ENCODE peak calls at places on chromosome 17, in four cellular contexts. O, W, R and K are unnamed samples.

GRCh38 chr17:44909681-44910144 is 5.6 kb downstream of the GFAP start:
- DNase-seq in W (no peak), O (no peak), R (no peak), K (no peak)

GRCh38 chr17:79617304-79617703 is 6.5 kb upstream of the RBFOX3 start:
- DNase-seq in W (no peak), O (no peak), R (no peak), K (no peak)

GRCh38 chr17:62629556-62630364 is 2.3 kb downstream of the MRC2 start:
- DNase-seq in W (no peak), O (no peak), R (no peak), K (no peak)

GRCh38 chr17:36463916-36464764 is 22.3 kb upstream of the ZNHIT3 start:
- DNase-seq in R (no peak), W (peak), O (peak), K (peak)

GRCh38 chr17:70314096-70314495 is 144.8 kb downstream of the KCNJ2 start:
- DNase-seq in W (no peak), O (no peak), R (no peak), K (no peak)

GRCh38 chr17:80142929-80143328 is 4.0 kb downstream of the EIF4A3 start:
- DNase-seq in R (no peak), O (no peak), W (no peak), K (no peak)

GRCh38 chr17:63698886-63699637 is 863 bp downstream of the LIMD2 start:
- DNase-seq in O (no peak), R (peak), W (peak), K (no peak)

GRCh38 chr17:45146616-45147101 is 1.6 kb upstream of the HEXIM1 start:
- DNase-seq in R (no peak), W (no peak), O (no peak), K (no peak)

GRCh38 chr17:14152726-14153125 is 83.4 kb downstream of the COX10 start:
- DNase-seq in O (no peak), W (no peak), R (no peak), K (no peak)

GRCh38 chr17:50161023-50161910 is 4.5 kb upstream of the SGCA start:
- DNase-seq in O (peak), W (peak), R (peak), K (peak)

GRCh38 chr17:29445844-29446243 is 55.7 kb downstream of the TAOK1 start:
- DNase-seq in R (no peak), O (no peak), W (no peak), K (no peak)

GRCh38 chr17:29449865-29450671 is 59.9 kb downstream of the TAOK1 start:
- DNase-seq in O (no peak), W (peak), R (no peak), K (no peak)

GRCh38 chr17:29442451-29442850 is 52.3 kb downstream of the TAOK1 start:
- DNase-seq in O (no peak), W (no peak), R (no peak), K (no peak)

GRCh38 chr17:29443041-29443440 is 52.9 kb downstream of the TAOK1 start:
- DNase-seq in R (no peak), W (no peak), O (no peak), K (no peak)

DNA sequence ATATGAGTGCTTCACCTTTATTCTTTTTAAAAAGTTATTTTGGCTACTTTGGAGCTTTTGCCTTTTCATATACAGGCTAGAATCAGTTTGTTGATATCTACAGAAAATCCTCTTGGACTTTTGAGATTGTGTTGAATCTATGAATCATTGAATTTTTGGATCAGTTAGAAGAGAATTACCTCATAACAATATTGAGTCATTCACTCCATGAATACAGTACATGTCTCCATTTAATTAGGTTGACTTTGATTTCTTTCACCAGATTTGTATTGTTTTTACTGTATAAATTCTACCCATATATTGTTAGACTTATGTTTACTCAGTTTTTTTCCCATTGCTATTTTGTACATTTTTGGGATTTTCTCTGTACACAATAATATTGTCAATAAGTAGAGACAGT is 54.4 kb downstream of the TAOK1 start:
- DNase-seq in W (no peak), O (no peak), R (no peak), K (no peak)
- TF ChIP-seq TARDBP in W (no peak), O (no peak), R (no peak), K (no peak)

DNA sequence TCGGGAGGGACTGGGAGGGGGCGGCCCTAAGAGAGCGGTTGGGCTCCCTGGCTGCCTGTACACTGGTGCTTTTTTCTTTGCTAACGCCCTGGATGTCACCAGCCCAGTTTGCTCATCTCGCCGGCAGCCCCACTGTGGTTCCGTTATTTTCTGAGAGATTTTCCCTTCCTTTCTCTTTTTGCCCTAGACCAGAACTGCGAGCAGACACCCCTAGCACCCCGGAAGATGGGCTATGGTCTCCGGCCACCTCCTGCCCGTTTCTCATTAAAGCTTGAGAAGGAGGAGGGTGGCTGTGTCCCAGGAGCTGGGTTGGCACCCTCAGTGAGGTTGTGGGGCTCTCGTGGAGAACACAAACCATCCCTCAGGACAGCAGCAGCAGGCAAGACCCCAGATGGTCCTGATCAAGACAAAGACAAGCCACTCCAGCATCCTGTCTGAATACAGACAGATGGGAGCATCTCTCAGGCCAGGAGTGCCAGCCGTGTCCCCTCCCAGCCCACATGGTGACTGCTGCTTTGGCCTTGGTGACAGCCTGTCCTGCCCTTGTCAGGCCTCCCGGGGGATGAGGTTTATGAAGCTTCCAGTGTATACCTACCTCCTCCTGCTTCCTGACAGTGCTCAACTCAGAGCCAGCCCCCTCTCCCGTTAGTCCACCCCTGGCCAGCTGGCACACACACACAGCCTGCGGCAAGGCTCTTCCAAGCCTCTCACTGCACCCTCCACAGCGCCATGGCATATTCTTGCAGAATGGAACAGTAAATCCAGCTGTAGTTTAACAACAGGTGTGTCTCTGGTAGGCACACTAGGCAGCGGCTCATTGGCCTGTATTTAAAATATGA is 77.2 kb downstream of the KCNJ12 start:
- DNase-seq in W (no peak), R (no peak), O (no peak), K (no peak)
- TF ChIP-seq TARDBP in W (no peak), R (no peak), O (no peak), K (no peak)

GRCh38 chr17:2814499-2815341 is 18.5 kb downstream of the RAP1GAP2 start:
- DNase-seq in W (no peak), R (peak), O (no peak), K (no peak)

GRCh38 chr17:2809337-2809736 is 13.1 kb downstream of the RAP1GAP2 start:
- DNase-seq in W (no peak), O (no peak), R (no peak), K (no peak)

GRCh38 chr17:2816688-2817087 is 20.4 kb downstream of the RAP1GAP2 start:
- DNase-seq in W (no peak), R (no peak), O (no peak), K (no peak)

GRCh38 chr17:2815781-2816185 is 19.5 kb downstream of the RAP1GAP2 start:
- DNase-seq in O (no peak), R (no peak), W (no peak), K (no peak)

DNA sequence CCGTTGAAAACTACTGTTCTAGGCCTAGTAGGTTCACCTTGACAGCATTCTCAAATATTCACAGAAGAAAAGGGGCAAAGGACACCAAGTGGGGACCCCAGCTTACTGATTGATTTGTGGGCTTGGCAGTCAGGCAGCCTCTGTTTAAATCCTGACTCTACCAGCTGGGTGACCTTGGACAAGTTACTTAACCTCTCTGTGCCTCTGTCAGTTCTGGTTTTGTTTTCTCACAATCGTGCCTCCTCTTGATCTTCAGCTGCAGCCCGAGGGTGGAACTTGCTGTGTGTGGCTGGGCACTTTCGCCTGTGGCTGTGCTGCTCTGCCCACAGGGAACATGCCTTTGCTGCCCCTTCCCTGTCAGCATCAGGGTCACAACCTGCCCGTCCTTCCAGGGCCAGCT is 17.8 kb downstream of the RAP1GAP2 start:
- DNase-seq in O (no peak), R (no peak), W (no peak), K (no peak)
- TF ChIP-seq TARDBP in O (no peak), R (no peak), W (no peak), K (no peak)

GRCh38 chr17:48727415-48728175 is 955 bp downstream of the HOXB13 start:
- DNase-seq in R (no peak), W (no peak), O (no peak), K (no peak)

GRCh38 chr17:48729335-48730239 is 1.0 kb upstream of the HOXB13 start:
- DNase-seq in R (no peak), O (no peak), W (no peak), K (peak)

GRCh38 chr17:48730240-48730550 is 1.6 kb upstream of the HOXB13 start:
- DNase-seq in O (no peak), R (no peak), W (no peak), K (no peak)

GRCh38 chr17:48726916-48727286 is 1.6 kb downstream of the HOXB13 start:
- DNase-seq in R (no peak), O (no peak), W (no peak), K (no peak)

DNA sequence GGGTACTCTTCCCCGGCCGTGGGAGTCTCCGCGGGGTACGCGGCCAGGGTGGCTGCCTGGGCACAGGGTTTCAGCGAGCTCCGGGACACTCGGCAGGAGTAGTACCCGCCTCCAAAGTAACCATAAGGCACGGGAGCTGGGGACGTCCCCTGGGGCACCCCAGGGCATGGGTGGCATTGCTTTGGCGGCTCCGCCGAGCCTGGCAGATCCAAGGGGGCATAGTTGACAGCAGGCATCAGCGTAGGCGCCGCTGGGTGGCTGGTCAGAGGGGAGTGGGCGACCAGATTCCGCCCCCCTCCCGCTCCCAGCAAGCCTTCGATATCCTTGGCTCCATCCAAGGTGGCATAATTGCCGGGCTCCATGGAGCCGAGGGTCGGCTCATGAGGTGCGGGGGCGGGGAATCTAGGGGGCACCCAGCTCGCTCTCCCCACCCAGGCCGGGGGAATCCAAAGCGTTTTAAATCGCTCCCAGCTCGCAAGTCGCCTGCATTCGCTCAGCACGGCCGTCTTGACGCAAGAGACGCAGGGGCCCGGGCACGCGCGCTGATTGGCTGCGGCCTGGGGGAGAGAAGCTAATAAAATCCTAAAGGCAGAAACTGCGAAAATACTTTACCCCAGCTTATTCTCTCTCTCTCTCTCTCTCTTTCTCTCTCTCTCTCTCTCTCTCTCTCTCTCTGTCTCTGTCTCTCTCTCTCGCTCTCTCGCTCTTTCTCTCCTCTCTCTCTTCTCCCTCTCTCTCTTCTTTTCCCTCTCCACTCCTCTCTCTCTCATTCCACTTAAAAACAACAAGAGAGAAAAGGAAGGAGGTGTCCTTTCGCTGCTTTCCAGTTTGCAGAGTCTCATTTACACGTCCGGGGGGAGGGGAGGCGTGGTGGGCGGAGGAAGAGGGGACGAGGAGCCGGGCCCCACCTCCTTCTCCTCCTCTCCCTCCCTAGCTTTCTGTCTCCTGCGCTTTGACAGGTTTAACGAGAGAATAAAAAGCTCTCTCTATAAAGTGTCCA is at the start of gene HOXB13:
- DNase-seq in O (peak), R (no peak), W (no peak), K (peak)
- TF ChIP-seq TARDBP in O (no peak), R (no peak), W (no peak), K (peak)

GRCh38 chr17:15332338-15332737 is 9.1 kb downstream of the TEKT3 start:
- DNase-seq in W (no peak), R (no peak), O (no peak), K (no peak)
- TF ChIP-seq TARDBP in W (no peak), R (no peak), O (no peak), K (no peak)

GRCh38 chr17:58329808-58330543 is 1.4 kb upstream of the TSPOAP1 start:
- DNase-seq in W (no peak), R (peak), O (no peak), K (no peak)

GRCh38 chr17:58329035-58329807 is 626 bp upstream of the TSPOAP1 start:
- DNase-seq in R (peak), O (peak), W (peak), K (no peak)

GRCh38 chr17:58326609-58327341 is 1.8 kb downstream of the TSPOAP1 start:
- DNase-seq in W (no peak), R (no peak), O (no peak), K (no peak)

GRCh38 chr17:58327363-58328194 is 1.0 kb downstream of the TSPOAP1 start:
- DNase-seq in R (no peak), O (no peak), W (no peak), K (no peak)

DNA sequence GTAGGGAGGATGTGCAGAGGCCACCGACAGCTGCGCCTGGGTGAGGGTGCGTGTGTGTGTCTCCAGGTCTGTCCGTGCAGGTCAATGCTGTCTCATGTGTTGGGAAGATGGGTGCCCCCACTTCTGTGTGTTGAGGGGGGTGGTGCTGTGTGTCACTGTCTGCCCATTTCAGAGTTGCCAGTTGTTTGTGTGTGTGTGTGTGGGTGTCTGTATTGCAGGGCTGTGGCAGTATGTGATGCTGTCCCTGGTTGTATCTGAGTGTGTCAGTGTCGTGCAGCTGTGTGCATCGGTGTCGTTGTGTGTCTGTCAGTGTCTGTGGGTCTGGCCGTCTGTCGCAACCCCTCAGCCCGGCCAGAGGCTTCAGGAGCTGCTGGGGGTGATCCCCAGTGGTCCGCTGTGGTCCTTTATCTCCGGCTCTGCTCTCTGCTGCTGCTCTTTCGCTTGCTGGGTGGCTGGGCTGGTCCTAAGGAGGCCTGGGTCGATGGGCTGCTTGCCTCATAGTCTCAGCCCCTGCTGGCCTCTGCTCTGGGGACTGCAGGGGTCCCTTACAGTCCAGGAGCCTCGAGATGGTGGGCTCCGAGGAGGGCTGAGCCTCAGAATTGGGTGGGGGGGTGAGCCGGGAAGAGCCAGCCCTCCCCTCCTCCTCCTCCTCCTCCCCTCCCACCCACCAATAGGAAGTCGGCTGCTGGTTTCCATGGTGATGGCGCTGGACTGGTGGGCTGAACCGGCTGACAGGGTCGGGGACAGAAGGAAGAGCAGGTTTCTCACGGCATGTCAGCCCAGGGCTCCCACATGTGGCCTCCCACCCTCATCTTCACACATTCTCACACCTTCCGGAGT is at the start of gene TSPOAP1:
- DNase-seq in O (peak), W (no peak), R (peak), K (no peak)
- TF ChIP-seq TARDBP in O (no peak), W (no peak), R (peak), K (no peak)

DNA sequence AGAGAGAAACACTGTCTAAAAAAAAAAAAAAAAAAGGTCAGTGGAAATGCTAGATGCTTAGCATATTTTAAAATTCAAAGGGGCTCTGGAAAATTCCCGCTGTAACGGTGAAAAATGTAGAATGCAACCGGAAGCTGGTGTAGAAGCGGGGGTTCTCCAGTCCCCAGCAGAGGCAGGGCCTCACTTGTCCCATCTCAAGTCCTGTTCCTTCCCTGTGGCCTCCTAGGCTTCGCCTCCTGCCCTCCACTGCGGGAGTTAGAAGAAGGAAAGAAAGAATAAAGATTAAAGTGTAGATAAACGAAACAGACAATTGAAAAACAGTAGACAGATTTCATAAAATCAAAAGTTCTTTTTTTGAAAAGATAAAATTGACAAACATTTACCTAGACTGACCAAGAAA is 14.8 kb upstream of the ZNF287 start:
- DNase-seq in O (no peak), W (no peak), R (no peak), K (no peak)
- TF ChIP-seq TARDBP in O (no peak), W (no peak), R (no peak), K (no peak)